ENCODE peak calls at places on chromosome 3, in seven cellular contexts. H, W, N, R, Y, Z and C are unnamed samples.

GRCh38 chr3:59551834-59552233 is 502.0 kb upstream of the CFAP20DC start:
- DNase-seq in Y (no peak), Z (no peak), R (no peak), H (no peak), N (no peak), W (no peak), C (no peak)

GRCh38 chr3:158753814-158754213 is 21.6 kb upstream of the RARRES1 start:
- DNase-seq in R (no peak), Y (no peak), H (no peak), W (no peak), N (no peak), Z (no peak), C (no peak)

GRCh38 chr3:133452603-133453313 is 52.9 kb downstream of the BFSP2 start:
- DNase-seq in W (peak), R (no peak), Y (no peak), N (no peak), H (no peak), Z (no peak), C (peak)

GRCh38 chr3:52280046-52280445 is 1.6 kb upstream of the WDR82 start:
- DNase-seq in H (no peak), N (peak), Y (peak), W (peak), R (no peak), Z (no peak), C (no peak)

GRCh38 chr3:126104028-126104635 is 20.2 kb upstream of the SLC41A3 start:
- DNase-seq in N (no peak), H (no peak), W (no peak), Z (no peak), R (no peak), Y (no peak), C (no peak)

GRCh38 chr3:37546876-37547275 is 314.8 kb upstream of the CTDSPL start:
- DNase-seq in H (peak), Z (peak), R (peak), Y (peak), N (no peak), W (peak), C (peak)

GRCh38 chr3:42935472-42935871 is 29.5 kb downstream of the ZNF662 start:
- DNase-seq in Z (no peak), H (no peak), N (no peak), R (peak), Y (no peak), W (no peak), C (no peak)

GRCh38 chr3:47482411-47482810 is 6.7 kb upstream of the SCAP start:
- DNase-seq in Y (no peak), W (no peak), H (no peak), Z (no peak), N (no peak), R (no peak), C (no peak)

GRCh38 chr3:71332813-71333212 is 250.7 kb downstream of the FOXP1 start:
- DNase-seq in H (no peak), Z (no peak), W (no peak), R (no peak), Y (no peak), N (no peak), C (no peak)

GRCh38 chr3:88986834-88987233 is 120.6 kb upstream of the EPHA3 start:
- DNase-seq in W (peak), Y (peak), H (no peak), Z (peak), R (no peak), N (no peak), C (peak)

GRCh38 chr3:71173421-71173975 is 410.0 kb downstream of the FOXP1 start:
- DNase-seq in R (no peak), N (no peak), W (no peak), H (no peak), Z (peak), Y (peak), C (peak)

GRCh38 chr3:101868534-101869464 is 19.5 kb downstream of the NFKBIZ start:
- DNase-seq in Z (no peak), Y (peak), W (peak), H (no peak), R (no peak), N (no peak), C (peak)

GRCh38 chr3:60010778-60011177 is 961.0 kb upstream of the CFAP20DC start:
- DNase-seq in H (peak), W (peak), R (peak), N (no peak), Y (no peak), Z (no peak), C (no peak)

GRCh38 chr3:66822059-66823009 is 175.8 kb upstream of the KBTBD8 start:
- DNase-seq in N (peak), R (peak), W (peak), H (peak), Z (peak), Y (peak), C (peak)

GRCh38 chr3:117954131-117954530 is 1080.5 kb downstream of the IGSF11 start:
- DNase-seq in N (no peak), H (no peak), W (no peak), Y (no peak), Z (no peak), R (no peak), C (no peak)

GRCh38 chr3:183619624-183620274 is 15.7 kb upstream of the KLHL24 start:
- DNase-seq in H (no peak), R (no peak), Z (no peak), Y (no peak), N (no peak), W (no peak), C (no peak)

GRCh38 chr3:146218880-146219866 is 31.7 kb downstream of the PLSCR4 start:
- DNase-seq in N (peak), Z (no peak), W (peak), R (peak), Y (peak), H (peak), C (peak)

GRCh38 chr3:5630396-5630795 is 442.9 kb downstream of the EDEM1 start:
- DNase-seq in N (no peak), R (no peak), Y (no peak), Z (no peak), W (no peak), H (no peak), C (no peak)

GRCh38 chr3:156449712-156450574 is 105.0 kb downstream of the SSR3 start:
- DNase-seq in W (peak), Y (peak), N (peak), H (peak), R (peak), Z (no peak), C (peak)

GRCh38 chr3:186882881-186883685 is 40.6 kb downstream of the ADIPOQ start:
- DNase-seq in W (peak), H (no peak), Z (peak), N (no peak), R (peak), Y (peak), C (peak)

GRCh38 chr3:142958707-142959106 is 4.8 kb downstream of the PAQR9 start:
- DNase-seq in W (peak), H (no peak), N (no peak), Z (peak), Y (peak), R (no peak), C (peak)

GRCh38 chr3:115084686-115085085 is 62.4 kb downstream of the ZBTB20 start:
- DNase-seq in Y (no peak), R (no peak), Z (no peak), N (no peak), H (no peak), W (no peak), C (no peak)

GRCh38 chr3:14489641-14490040 is 50.5 kb downstream of the GRIP2 start:
- DNase-seq in H (no peak), W (no peak), N (no peak), R (no peak), Z (no peak), Y (no peak), C (no peak)

GRCh38 chr3:109018828-109019227 is 65.1 kb upstream of the GUCA1C start:
- DNase-seq in N (no peak), Z (no peak), Y (no peak), R (no peak), H (no peak), W (peak), C (peak)

GRCh38 chr3:174023445-174023844 is 625.9 kb downstream of the NLGN1 start:
- DNase-seq in R (no peak), N (no peak), W (no peak), Z (peak), Y (no peak), H (no peak), C (peak)

GRCh38 chr3:72487078-72487765 is 361.0 kb downstream of the SHQ1 start:
- DNase-seq in Z (peak), W (peak), N (no peak), R (peak), Y (peak), H (peak), C (peak)

GRCh38 chr3:136804813-136805212 is 14.1 kb upstream of the SLC35G2 start:
- DNase-seq in Y (no peak), N (peak), R (no peak), W (no peak), H (no peak), Z (no peak), C (no peak)

GRCh38 chr3:49110780-49111179 is 6.2 kb upstream of the QARS1 start:
- DNase-seq in W (no peak), H (no peak), N (no peak), R (no peak), Z (no peak), Y (no peak), C (no peak)

GRCh38 chr3:38640661-38641441 is 8.6 kb downstream of the SCN5A start:
- DNase-seq in H (no peak), N (no peak), W (no peak), Y (no peak), Z (no peak), R (no peak), C (no peak)

GRCh38 chr3:169534439-169534838 is 129.1 kb downstream of the MECOM start:
- DNase-seq in Y (no peak), H (no peak), R (no peak), N (no peak), Z (no peak), W (no peak), C (no peak)

GRCh38 chr3:45381168-45381852 is 7.1 kb upstream of the LARS2 start:
- DNase-seq in W (no peak), H (no peak), Y (no peak), Z (no peak), R (peak), N (peak), C (peak)

GRCh38 chr3:111238896-111239295 is 167.3 kb downstream of the NECTIN3 start:
- DNase-seq in Z (no peak), N (no peak), H (no peak), W (peak), R (peak), Y (no peak), C (no peak)

GRCh38 chr3:141289228-141289772 is 57.7 kb downstream of the PXYLP1 start:
- DNase-seq in Y (no peak), R (no peak), N (no peak), Z (no peak), W (no peak), H (no peak), C (peak)

GRCh38 chr3:97037294-97037943 is 223.0 kb downstream of the EPHA6 start:
- DNase-seq in N (no peak), H (no peak), Y (no peak), W (no peak), R (no peak), Z (no peak), C (no peak)

GRCh38 chr3:108437439-108437838 is 73.0 kb downstream of the MYH15 start:
- DNase-seq in R (no peak), Y (no peak), H (no peak), W (no peak), N (peak), Z (no peak), C (no peak)

GRCh38 chr3:133895208-133896001 is at the start of gene RAB6B:
- DNase-seq in H (peak), Y (peak), N (peak), R (peak), Z (peak), W (peak), C (peak)

GRCh38 chr3:187678869-187679268 is 8.7 kb upstream of the SST start:
- DNase-seq in N (peak), Z (peak), H (peak), Y (peak), R (peak), W (peak), C (peak)

GRCh38 chr3:98994128-98994762 is 92.8 kb upstream of the DCBLD2 start:
- DNase-seq in N (no peak), H (no peak), R (no peak), W (peak), Y (peak), Z (no peak), C (peak)